ENCODE peak calls at places on chromosomes 6 and 20, in four cellular contexts. One of them, this sample, is unnamed.

GRCh38 chr6:431986-432385 is 40.4 kb downstream of the IRF4 start:
- DNase-seq in retinal pigment epithelial cell: peak
- DNase-seq in NCI-H774: no peak
- DNase-seq in G401: no peak
- DNase-seq in this sample: peak

GRCh38 chr20:46640044-46640443 is 11.2 kb downstream of the SLC13A3 start:
- DNase-seq in retinal pigment epithelial cell: no peak
- DNase-seq in NCI-H774: no peak
- DNase-seq in G401: no peak
- DNase-seq in this sample: no peak

GRCh38 chr6:130810307-130811030 is 16.7 kb upstream of the SMLR1 start:
- DNase-seq in retinal pigment epithelial cell: peak
- DNase-seq in NCI-H774: no peak
- DNase-seq in G401: peak
- DNase-seq in this sample: no peak

GRCh38 chr20:39939241-39939865 is 749.7 kb downstream of the MAFB start:
- DNase-seq in retinal pigment epithelial cell: no peak
- DNase-seq in NCI-H774: no peak
- DNase-seq in G401: no peak
- DNase-seq in this sample: no peak

GRCh38 chr6:29734046-29735018 is 11.1 kb downstream of the HLA-F start:
- DNase-seq in retinal pigment epithelial cell: no peak
- DNase-seq in NCI-H774: no peak
- DNase-seq in G401: no peak
- DNase-seq in this sample: no peak

GRCh38 chr6:90895299-90896164 is 308.7 kb upstream of the MAP3K7 start:
- DNase-seq in retinal pigment epithelial cell: no peak
- DNase-seq in NCI-H774: no peak
- DNase-seq in G401: no peak
- DNase-seq in this sample: no peak

GRCh38 chr6:104251651-104252050 is 608.1 kb downstream of the HACE1 start:
- DNase-seq in retinal pigment epithelial cell: no peak
- DNase-seq in NCI-H774: no peak
- DNase-seq in G401: no peak
- DNase-seq in this sample: no peak

GRCh38 chr20:41654884-41655283 is 36.7 kb upstream of the CHD6 start:
- DNase-seq in retinal pigment epithelial cell: no peak
- DNase-seq in NCI-H774: no peak
- DNase-seq in G401: no peak
- DNase-seq in this sample: no peak

GRCh38 chr20:49887828-49888340 is 27.4 kb downstream of the SPATA2 start:
- DNase-seq in retinal pigment epithelial cell: no peak
- DNase-seq in NCI-H774: no peak
- DNase-seq in G401: no peak
- DNase-seq in this sample: no peak

GRCh38 chr20:21189761-21190523 is 64.1 kb downstream of the KIZ start:
- DNase-seq in retinal pigment epithelial cell: no peak
- DNase-seq in NCI-H774: peak
- DNase-seq in G401: no peak
- DNase-seq in this sample: no peak

GRCh38 chr6:88165877-88166492 is at the start of gene CNR1:
- DNase-seq in retinal pigment epithelial cell: no peak
- DNase-seq in NCI-H774: peak
- DNase-seq in G401: peak
- DNase-seq in this sample: no peak

GRCh38 chr6:146785001-146785585 is 186.3 kb downstream of the ADGB start:
- DNase-seq in retinal pigment epithelial cell: no peak
- DNase-seq in NCI-H774: peak
- DNase-seq in G401: peak
- DNase-seq in this sample: no peak

GRCh38 chr6:129501401-129502051 is 208.5 kb downstream of the ARHGAP18 start:
- DNase-seq in retinal pigment epithelial cell: peak
- DNase-seq in NCI-H774: no peak
- DNase-seq in G401: no peak
- DNase-seq in this sample: peak

GRCh38 chr20:23515250-23515939 is 24.5 kb downstream of the CST8 start:
- DNase-seq in retinal pigment epithelial cell: no peak
- DNase-seq in NCI-H774: no peak
- DNase-seq in G401: no peak
- DNase-seq in this sample: peak

GRCh38 chr6:146381486-146381885 is 162.1 kb upstream of the RAB32 start:
- DNase-seq in retinal pigment epithelial cell: no peak
- DNase-seq in NCI-H774: no peak
- DNase-seq in G401: no peak
- DNase-seq in this sample: no peak

GRCh38 chr20:50283370-50283769 is 92.7 kb downstream of the CEBPB start:
- DNase-seq in retinal pigment epithelial cell: no peak
- DNase-seq in NCI-H774: no peak
- DNase-seq in G401: no peak
- DNase-seq in this sample: no peak

GRCh38 chr20:23118144-23118543 is 32.0 kb upstream of the CD93 start:
- DNase-seq in retinal pigment epithelial cell: no peak
- DNase-seq in NCI-H774: no peak
- DNase-seq in G401: no peak
- DNase-seq in this sample: no peak

GRCh38 chr6:22043284-22043962 is 253.4 kb downstream of the PRL start:
- DNase-seq in retinal pigment epithelial cell: no peak
- DNase-seq in NCI-H774: no peak
- DNase-seq in G401: no peak
- DNase-seq in this sample: no peak

GRCh38 chr6:34521463-34522288 is 34.5 kb downstream of the SPDEF start:
- DNase-seq in retinal pigment epithelial cell: no peak
- DNase-seq in NCI-H774: no peak
- DNase-seq in G401: no peak
- DNase-seq in this sample: no peak

GRCh38 chr20:36349384-36350170 is 43.4 kb downstream of the DLGAP4 start:
- DNase-seq in retinal pigment epithelial cell: no peak
- DNase-seq in NCI-H774: no peak
- DNase-seq in G401: no peak
- DNase-seq in this sample: no peak

GRCh38 chr6:46927066-46927465 is 5.3 kb upstream of the ADGRF5 start:
- DNase-seq in retinal pigment epithelial cell: no peak
- DNase-seq in NCI-H774: no peak
- DNase-seq in G401: no peak
- DNase-seq in this sample: no peak

GRCh38 chr20:51995551-51995951 is 193.2 kb upstream of the SALL4 start:
- DNase-seq in retinal pigment epithelial cell: no peak
- DNase-seq in NCI-H774: no peak
- DNase-seq in G401: no peak
- DNase-seq in this sample: no peak

GRCh38 chr6:36443951-36444428 is 1.2 kb downstream of the KCTD20 start:
- DNase-seq in retinal pigment epithelial cell: no peak
- DNase-seq in NCI-H774: no peak
- DNase-seq in G401: peak
- DNase-seq in this sample: no peak

GRCh38 chr6:12324096-12324495 is 33.9 kb downstream of the EDN1 start:
- DNase-seq in retinal pigment epithelial cell: peak
- DNase-seq in NCI-H774: no peak
- DNase-seq in G401: no peak
- DNase-seq in this sample: peak

GRCh38 chr6:155412335-155412734 is 43.3 kb downstream of the NOX3 start:
- DNase-seq in retinal pigment epithelial cell: peak
- DNase-seq in NCI-H774: no peak
- DNase-seq in G401: no peak
- DNase-seq in this sample: no peak

GRCh38 chr6:99933129-99933528 is 60.9 kb downstream of the MCHR2 start:
- DNase-seq in retinal pigment epithelial cell: peak
- DNase-seq in NCI-H774: no peak
- DNase-seq in G401: no peak
- DNase-seq in this sample: no peak

GRCh38 chr6:158040051-158040803 is 58.6 kb downstream of the SYNJ2 start:
- DNase-seq in retinal pigment epithelial cell: no peak
- DNase-seq in NCI-H774: no peak
- DNase-seq in G401: no peak
- DNase-seq in this sample: no peak

This sample was measured in epithelial cell of proximal tubule.